ENCODE peak calls at places on chromosomes 7 and 10, in six cellular contexts. One of them, this sample, is unnamed.

GRCh38 chr10:57849726-57850357 is 417.9 kb downstream of the IPMK start:
- DNase-seq in endothelial cell: no peak
- DNase-seq in omental fat pad: no peak
- DNase-seq in fibroblast of pulmonary artery: peak; percentile 46
- DNase-seq in heart right ventricle: no peak
- DNase-seq in BJ: no peak
- DNase-seq in this sample: no peak

GRCh38 chr7:25752967-25753791 is 398.8 kb upstream of the NFE2L3 start:
- DNase-seq in endothelial cell: no peak
- DNase-seq in omental fat pad: no peak
- DNase-seq in fibroblast of pulmonary artery: no peak
- DNase-seq in heart right ventricle: no peak
- DNase-seq in BJ: no peak
- DNase-seq in this sample: no peak

GRCh38 chr7:43729924-43730248 is 563 bp upstream of the COA1 start:
- DNase-seq in endothelial cell: no peak
- DNase-seq in omental fat pad: no peak
- DNase-seq in fibroblast of pulmonary artery: no peak
- DNase-seq in heart right ventricle: no peak
- DNase-seq in BJ: no peak
- DNase-seq in this sample: no peak

GRCh38 chr10:3339531-3339950 is 167.0 kb upstream of the PITRM1 start:
- DNase-seq in endothelial cell: peak; percentile 8
- DNase-seq in omental fat pad: no peak
- DNase-seq in fibroblast of pulmonary artery: no peak
- DNase-seq in heart right ventricle: no peak
- DNase-seq in BJ: no peak
- DNase-seq in this sample: no peak

GRCh38 chr10:11782793-11783557 is 40.2 kb upstream of the PROSER2 start:
- DNase-seq in endothelial cell: peak; percentile 24
- DNase-seq in omental fat pad: no peak
- DNase-seq in fibroblast of pulmonary artery: peak; percentile 74
- DNase-seq in heart right ventricle: no peak
- DNase-seq in BJ: no peak
- DNase-seq in this sample: peak; percentile 80

GRCh38 chr7:1535695-1536094 is 5.2 kb downstream of the MAFK start:
- DNase-seq in endothelial cell: no peak
- DNase-seq in omental fat pad: no peak
- DNase-seq in fibroblast of pulmonary artery: no peak
- DNase-seq in heart right ventricle: peak; percentile 13
- DNase-seq in BJ: no peak
- DNase-seq in this sample: no peak

GRCh38 chr10:44980309-44981171 is 1.9 kb upstream of the DEPP1 start:
- DNase-seq in endothelial cell: no peak
- DNase-seq in omental fat pad: no peak
- DNase-seq in fibroblast of pulmonary artery: no peak
- DNase-seq in heart right ventricle: no peak
- DNase-seq in BJ: no peak
- DNase-seq in this sample: no peak

GRCh38 chr10:46286991-46287693 is at the start of gene ANTXRL:
- DNase-seq in endothelial cell: no peak
- DNase-seq in omental fat pad: no peak
- DNase-seq in fibroblast of pulmonary artery: no peak
- DNase-seq in heart right ventricle: no peak
- DNase-seq in BJ: no peak
- DNase-seq in this sample: no peak

GRCh38 chr7:14835399-14835798 is 67.2 kb downstream of the DGKB start:
- DNase-seq in endothelial cell: no peak
- DNase-seq in omental fat pad: no peak
- DNase-seq in fibroblast of pulmonary artery: no peak
- DNase-seq in heart right ventricle: no peak
- DNase-seq in BJ: no peak
- DNase-seq in this sample: no peak

GRCh38 chr10:77247076-77247561 is 390.5 kb downstream of the KCNMA1 start:
- DNase-seq in endothelial cell: no peak
- DNase-seq in omental fat pad: no peak
- DNase-seq in fibroblast of pulmonary artery: peak; percentile 90
- DNase-seq in heart right ventricle: no peak
- DNase-seq in BJ: no peak
- DNase-seq in this sample: no peak

GRCh38 chr7:21427861-21428641 is at the start of gene SP4:
- DNase-seq in endothelial cell: peak; percentile 98
- DNase-seq in omental fat pad: peak; percentile 62
- DNase-seq in fibroblast of pulmonary artery: peak; percentile 96
- DNase-seq in heart right ventricle: peak; percentile 96
- DNase-seq in BJ: peak; percentile 62
- DNase-seq in this sample: peak; percentile 96

GRCh38 chr10:7788640-7789335 is 811 bp downstream of the ATP5F1C start:
- DNase-seq in endothelial cell: no peak
- DNase-seq in omental fat pad: no peak
- DNase-seq in fibroblast of pulmonary artery: peak; percentile 36
- DNase-seq in heart right ventricle: no peak
- DNase-seq in BJ: no peak
- DNase-seq in this sample: peak; percentile 37

GRCh38 chr10:79223346-79224048 is 123.8 kb upstream of the PPIF start:
- DNase-seq in endothelial cell: no peak
- DNase-seq in omental fat pad: peak; percentile 59
- DNase-seq in fibroblast of pulmonary artery: peak; percentile 89
- DNase-seq in heart right ventricle: peak; percentile 71
- DNase-seq in BJ: no peak
- DNase-seq in this sample: no peak

GRCh38 chr7:81231203-81231922 is 312.5 kb upstream of the SEMA3C start:
- DNase-seq in endothelial cell: no peak
- DNase-seq in omental fat pad: no peak
- DNase-seq in fibroblast of pulmonary artery: no peak
- DNase-seq in heart right ventricle: no peak
- DNase-seq in BJ: no peak
- DNase-seq in this sample: no peak

GRCh38 chr7:151408839-151409554 is 841 bp downstream of the WDR86 start:
- DNase-seq in endothelial cell: peak; percentile 48
- DNase-seq in omental fat pad: no peak
- DNase-seq in fibroblast of pulmonary artery: peak; percentile 29
- DNase-seq in heart right ventricle: no peak
- DNase-seq in BJ: no peak
- DNase-seq in this sample: no peak

GRCh38 chr10:97422921-97423420 is 3.0 kb upstream of the PGAM1 start:
- DNase-seq in endothelial cell: no peak
- DNase-seq in omental fat pad: no peak
- DNase-seq in fibroblast of pulmonary artery: peak; percentile 63
- DNase-seq in heart right ventricle: no peak
- DNase-seq in BJ: peak; percentile 59
- DNase-seq in this sample: no peak

GRCh38 chr7:74173074-74173473 is 1.1 kb upstream of the EIF4H start:
- DNase-seq in endothelial cell: no peak
- DNase-seq in omental fat pad: no peak
- DNase-seq in fibroblast of pulmonary artery: no peak
- DNase-seq in heart right ventricle: no peak
- DNase-seq in BJ: no peak
- DNase-seq in this sample: no peak

GRCh38 chr10:89352039-89352597 is 24.3 kb downstream of the IFIT3 start:
- DNase-seq in endothelial cell: no peak
- DNase-seq in omental fat pad: no peak
- DNase-seq in fibroblast of pulmonary artery: peak; percentile 95
- DNase-seq in heart right ventricle: no peak
- DNase-seq in BJ: peak; percentile 99
- DNase-seq in this sample: no peak

GRCh38 chr10:66929375-66929774 is 3.5 kb downstream of the LRRTM3 start:
- DNase-seq in endothelial cell: no peak
- DNase-seq in omental fat pad: no peak
- DNase-seq in fibroblast of pulmonary artery: no peak
- DNase-seq in heart right ventricle: no peak
- DNase-seq in BJ: no peak
- DNase-seq in this sample: no peak

GRCh38 chr7:43169076-43169475 is 56.6 kb downstream of the HECW1 start:
- DNase-seq in endothelial cell: no peak
- DNase-seq in omental fat pad: no peak
- DNase-seq in fibroblast of pulmonary artery: no peak
- DNase-seq in heart right ventricle: no peak
- DNase-seq in BJ: no peak
- DNase-seq in this sample: no peak

GRCh38 chr7:39386718-39387117 is 179.5 kb upstream of the YAE1 start:
- DNase-seq in endothelial cell: no peak
- DNase-seq in omental fat pad: no peak
- DNase-seq in fibroblast of pulmonary artery: no peak
- DNase-seq in heart right ventricle: no peak
- DNase-seq in BJ: no peak
- DNase-seq in this sample: no peak

GRCh38 chr7:48389977-48390376 is 218.7 kb downstream of the ABCA13 start:
- DNase-seq in endothelial cell: no peak
- DNase-seq in omental fat pad: no peak
- DNase-seq in fibroblast of pulmonary artery: peak; percentile 19
- DNase-seq in heart right ventricle: no peak
- DNase-seq in BJ: no peak
- DNase-seq in this sample: no peak

GRCh38 chr7:135160858-135161653 is 9.5 kb downstream of the CYREN start:
- DNase-seq in endothelial cell: no peak
- DNase-seq in omental fat pad: no peak
- DNase-seq in fibroblast of pulmonary artery: peak; percentile 18
- DNase-seq in heart right ventricle: no peak
- DNase-seq in BJ: no peak
- DNase-seq in this sample: peak; percentile 21

GRCh38 chr7:91228927-91229326 is 35.3 kb upstream of the FZD1 start:
- DNase-seq in endothelial cell: no peak
- DNase-seq in omental fat pad: no peak
- DNase-seq in fibroblast of pulmonary artery: no peak
- DNase-seq in heart right ventricle: no peak
- DNase-seq in BJ: no peak
- DNase-seq in this sample: no peak

GRCh38 chr7:34066968-34067367 is 161.6 kb downstream of the BMPER start:
- DNase-seq in endothelial cell: no peak
- DNase-seq in omental fat pad: no peak
- DNase-seq in fibroblast of pulmonary artery: no peak
- DNase-seq in heart right ventricle: no peak
- DNase-seq in BJ: no peak
- DNase-seq in this sample: no peak

GRCh38 chr7:129501760-129502707 is at the start of gene SMKR1:
- DNase-seq in endothelial cell: peak; percentile 74
- DNase-seq in omental fat pad: peak; percentile 53
- DNase-seq in fibroblast of pulmonary artery: peak; percentile 55
- DNase-seq in heart right ventricle: peak; percentile 74
- DNase-seq in BJ: no peak
- DNase-seq in this sample: peak; percentile 98
- TF ChIP-seq CTCF in endothelial cell: no peak
- TF ChIP-seq CTCF in omental fat pad: no peak
- TF ChIP-seq CTCF in fibroblast of pulmonary artery: no peak
- TF ChIP-seq CTCF in heart right ventricle: no peak
- TF ChIP-seq CTCF in BJ: no peak
- TF ChIP-seq CTCF in this sample: no peak

DNA sequence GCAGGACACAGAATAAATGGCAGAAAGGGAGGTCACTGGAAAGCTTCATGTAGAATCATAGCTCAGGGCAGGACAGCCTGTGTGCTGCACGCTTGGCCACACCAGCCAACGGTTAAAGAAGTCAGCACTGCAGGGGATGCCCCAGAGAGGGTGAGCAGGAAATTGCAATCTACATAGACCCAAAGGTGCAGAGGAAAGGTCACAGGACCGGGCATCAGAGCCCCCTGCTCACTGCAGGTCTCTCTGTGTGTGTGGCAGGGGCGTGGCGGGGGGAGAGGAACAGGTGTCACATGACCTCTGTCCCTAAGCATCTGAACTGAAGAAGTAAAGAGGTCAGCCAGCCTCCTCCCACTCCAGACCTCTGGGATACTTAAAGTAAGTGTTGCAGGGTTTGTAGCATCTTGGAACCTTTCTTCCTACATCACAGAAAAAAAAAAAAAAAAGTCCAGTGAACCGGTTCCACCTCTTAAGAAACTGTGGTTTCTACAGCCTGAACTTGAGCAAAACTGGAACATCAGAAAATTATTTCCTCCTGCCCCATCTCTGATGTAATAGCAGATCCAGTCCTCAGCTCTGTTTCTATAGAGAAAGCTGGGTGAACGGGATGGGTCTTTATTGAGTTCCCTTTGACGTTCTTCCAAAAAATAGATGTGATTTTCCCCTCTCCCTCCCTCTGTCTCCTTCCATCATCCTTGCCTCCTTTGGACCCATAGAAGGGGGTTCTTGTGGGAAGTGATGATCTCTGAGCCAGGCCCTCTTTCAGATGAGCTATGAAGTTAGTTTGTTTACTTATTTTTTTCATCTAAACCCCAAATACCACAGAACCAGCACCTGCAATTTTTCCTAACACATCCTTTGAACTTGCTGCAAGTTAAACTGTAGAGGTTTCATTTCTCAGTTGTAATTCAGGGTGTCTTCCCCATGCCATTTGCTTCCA is 64.1 kb downstream of the RGS10 start:
- DNase-seq in endothelial cell: no peak
- DNase-seq in omental fat pad: no peak
- DNase-seq in fibroblast of pulmonary artery: no peak
- DNase-seq in heart right ventricle: no peak
- DNase-seq in BJ: no peak
- DNase-seq in this sample: peak; percentile 53
- TF ChIP-seq CTCF in endothelial cell: no peak
- TF ChIP-seq CTCF in omental fat pad: no peak
- TF ChIP-seq CTCF in fibroblast of pulmonary artery: no peak
- TF ChIP-seq CTCF in heart right ventricle: no peak
- TF ChIP-seq CTCF in BJ: no peak
- TF ChIP-seq CTCF in this sample: no peak

GRCh38 chr10:27359792-27360320 is 119.3 kb upstream of the ACBD5 start:
- DNase-seq in endothelial cell: no peak
- DNase-seq in omental fat pad: no peak
- DNase-seq in fibroblast of pulmonary artery: no peak
- DNase-seq in heart right ventricle: no peak
- DNase-seq in BJ: no peak
- DNase-seq in this sample: no peak

GRCh38 chr10:27360581-27361172 is 120.1 kb upstream of the ACBD5 start:
- DNase-seq in endothelial cell: peak; percentile 83
- DNase-seq in omental fat pad: peak; percentile 56
- DNase-seq in fibroblast of pulmonary artery: peak; percentile 88
- DNase-seq in heart right ventricle: peak; percentile 57
- DNase-seq in BJ: no peak
- DNase-seq in this sample: peak; percentile 62

GRCh38 chr10:27356738-27357137 is 116.1 kb upstream of the ACBD5 start:
- DNase-seq in endothelial cell: no peak
- DNase-seq in omental fat pad: no peak
- DNase-seq in fibroblast of pulmonary artery: no peak
- DNase-seq in heart right ventricle: no peak
- DNase-seq in BJ: no peak
- DNase-seq in this sample: no peak

GRCh38 chr10:27355918-27356573 is 115.4 kb upstream of the ACBD5 start:
- DNase-seq in endothelial cell: no peak
- DNase-seq in omental fat pad: no peak
- DNase-seq in fibroblast of pulmonary artery: no peak
- DNase-seq in heart right ventricle: no peak
- DNase-seq in BJ: no peak
- DNase-seq in this sample: no peak
- TF ChIP-seq CTCF in endothelial cell: no peak
- TF ChIP-seq CTCF in omental fat pad: no peak
- TF ChIP-seq CTCF in fibroblast of pulmonary artery: no peak
- TF ChIP-seq CTCF in heart right ventricle: no peak
- TF ChIP-seq CTCF in BJ: no peak
- TF ChIP-seq CTCF in this sample: no peak

GRCh38 chr7:122802211-122802833 is 83.9 kb downstream of the CADPS2 start:
- DNase-seq in endothelial cell: peak; percentile 23
- DNase-seq in omental fat pad: no peak
- DNase-seq in fibroblast of pulmonary artery: peak; percentile 49
- DNase-seq in heart right ventricle: no peak
- DNase-seq in BJ: no peak
- DNase-seq in this sample: no peak

GRCh38 chr7:122803851-122804250 is 82.4 kb downstream of the CADPS2 start:
- DNase-seq in endothelial cell: no peak
- DNase-seq in omental fat pad: no peak
- DNase-seq in fibroblast of pulmonary artery: no peak
- DNase-seq in heart right ventricle: no peak
- DNase-seq in BJ: no peak
- DNase-seq in this sample: no peak

GRCh38 chr7:122803323-122803722 is 82.9 kb downstream of the CADPS2 start:
- DNase-seq in endothelial cell: peak; percentile 7
- DNase-seq in omental fat pad: no peak
- DNase-seq in fibroblast of pulmonary artery: peak; percentile 57
- DNase-seq in heart right ventricle: no peak
- DNase-seq in BJ: no peak
- DNase-seq in this sample: peak; percentile 10
- TF ChIP-seq CTCF in endothelial cell: peak; percentile 46
- TF ChIP-seq CTCF in omental fat pad: no peak
- TF ChIP-seq CTCF in fibroblast of pulmonary artery: peak; percentile 55
- TF ChIP-seq CTCF in heart right ventricle: peak; percentile 58
- TF ChIP-seq CTCF in BJ: no peak
- TF ChIP-seq CTCF in this sample: peak; percentile 32

This sample was measured in GM13977.